ENCODE peak calls at places on chromosomes 2 and 18, in five cellular contexts. E is foreskin fibroblast, J is suprapubic skin, Y is GM10248, V is psoas muscle. T is an unnamed sample.

GRCh38 chr2:70716131-70716766 is 51.8 kb downstream of the ADD2 start:
- DNase-seq in E (no peak), J (no peak), Y (no peak), V (no peak), T (no peak)

GRCh38 chr2:125596612-125597011 is 1059.3 kb upstream of the GYPC start:
- DNase-seq in E (no peak), J (no peak), Y (no peak), V (no peak), T (no peak)

GRCh38 chr2:240586919-240587800 is 626 bp downstream of the CAPN10 start:
- DNase-seq in E (no peak), J (no peak), Y (peak; percentile 60), V (no peak), T (no peak)

GRCh38 chr2:4255491-4255890 is 552.1 kb downstream of the DCDC2C start:
- DNase-seq in E (no peak), J (no peak), Y (no peak), V (no peak), T (no peak)

GRCh38 chr18:42915240-42915791 is 200.2 kb downstream of the RIT2 start:
- DNase-seq in E (no peak), J (no peak), Y (no peak), V (no peak), T (no peak)

GRCh38 chr2:207662203-207662602 is 37.0 kb upstream of the METTL21A start:
- DNase-seq in E (no peak), J (no peak), Y (peak; percentile 62), V (no peak), T (peak; percentile 47)

GRCh38 chr18:49911414-49911813 is 98.1 kb upstream of the ACAA2 start:
- DNase-seq in E (no peak), J (no peak), Y (no peak), V (no peak), T (no peak)

GRCh38 chr2:215161301-215161829 is 22.9 kb upstream of the ABCA12 start:
- DNase-seq in E (no peak), J (no peak), Y (no peak), V (no peak), T (no peak)

GRCh38 chr2:175030380-175031271 is 25.4 kb upstream of the CHN1 start:
- DNase-seq in E (no peak), J (no peak), Y (no peak), V (peak; percentile 53), T (no peak)

GRCh38 chr18:46211816-46212215 is 107.6 kb downstream of the HAUS1 start:
- DNase-seq in E (peak; percentile 20), J (no peak), Y (peak; percentile 27), V (no peak), T (peak; percentile 50)

GRCh38 chr2:128039535-128039934 is 11.7 kb upstream of the SAP130 start:
- DNase-seq in E (no peak), J (no peak), Y (no peak), V (no peak), T (no peak)

GRCh38 chr2:7749895-7750559 is 832.8 kb downstream of the RNF144A start:
- DNase-seq in E (no peak), J (no peak), Y (no peak), V (no peak), T (no peak)

GRCh38 chr2:186718122-186718521 is 24.3 kb downstream of the FAM171B start:
- DNase-seq in E (no peak), J (no peak), Y (no peak), V (no peak), T (no peak)

GRCh38 chr18:79485788-79486355 is 90.1 kb downstream of the NFATC1 start:
- DNase-seq in E (peak; percentile 83), J (peak; percentile 33), Y (no peak), V (no peak), T (no peak)

GRCh38 chr2:128322651-128323491 is 4.2 kb upstream of the HS6ST1 start:
- DNase-seq in E (no peak), J (peak; percentile 74), Y (no peak), V (no peak), T (peak; percentile 41)

GRCh38 chr2:45833968-45834344 is 182.5 kb downstream of the PRKCE start:
- DNase-seq in E (no peak), J (no peak), Y (peak; percentile 71), V (no peak), T (peak; percentile 69)

GRCh38 chr18:76801567-76802505 is 20.5 kb upstream of the ZNF236 start:
- DNase-seq in E (peak; percentile 39), J (peak; percentile 73), Y (peak; percentile 90), V (peak; percentile 77), T (peak; percentile 91)

GRCh38 chr2:11123856-11124759 is 31.2 kb upstream of the SLC66A3 start:
- DNase-seq in E (peak; percentile 25), J (no peak), Y (peak; percentile 79), V (peak; percentile 75), T (peak; percentile 85)

GRCh38 chr2:130351495-130352125 is 4.2 kb upstream of the PTPN18 start:
- DNase-seq in E (no peak), J (no peak), Y (peak; percentile 30), V (no peak), T (no peak)

GRCh38 chr2:178193823-178194599 is at the start of gene OSBPL6:
- DNase-seq in E (peak; percentile 86), J (peak; percentile 84), Y (peak; percentile 88), V (peak; percentile 93), T (peak; percentile 91)

GRCh38 chr2:197137234-197137633 is 173.3 kb downstream of the ANKRD44 start:
- DNase-seq in E (peak; percentile 65), J (no peak), Y (no peak), V (no peak), T (no peak)

GRCh38 chr2:88692187-88692586 is 714 bp downstream of the RPIA start:
- DNase-seq in E (no peak), J (peak; percentile 71), Y (peak; percentile 26), V (peak; percentile 52), T (peak; percentile 36)

GRCh38 chr2:189519631-189520387 is 60.8 kb downstream of the SLC40A1 start:
- DNase-seq in E (no peak), J (no peak), Y (no peak), V (no peak), T (no peak)
- TF ChIP-seq CTCF in E (no peak), J (no peak), Y (no peak), V (no peak), T (no peak)

GRCh38 chr2:25309402-25309801 is 32.3 kb downstream of the DNMT3A start:
- DNase-seq in E (peak; percentile 38), J (no peak), Y (peak; percentile 61), V (peak; percentile 79), T (peak; percentile 67)
- TF ChIP-seq CTCF in E (peak; percentile 42), J (peak; percentile 25), Y (peak; percentile 23), V (peak; percentile 35), T (peak; percentile 32)

GRCh38 chr2:1539973-1540372 is 126.7 kb downstream of the TPO start:
- DNase-seq in E (no peak), J (no peak), Y (no peak), V (no peak), T (no peak)

GRCh38 chr2:1539441-1539840 is 126.2 kb downstream of the TPO start:
- DNase-seq in E (no peak), J (no peak), Y (no peak), V (no peak), T (no peak)

GRCh38 chr2:1540481-1540880 is 127.2 kb downstream of the TPO start:
- DNase-seq in E (no peak), J (no peak), Y (no peak), V (no peak), T (no peak)

GRCh38 chr2:1541812-1542211 is 128.5 kb downstream of the TPO start:
- DNase-seq in E (no peak), J (no peak), Y (no peak), V (no peak), T (no peak)

DNA sequence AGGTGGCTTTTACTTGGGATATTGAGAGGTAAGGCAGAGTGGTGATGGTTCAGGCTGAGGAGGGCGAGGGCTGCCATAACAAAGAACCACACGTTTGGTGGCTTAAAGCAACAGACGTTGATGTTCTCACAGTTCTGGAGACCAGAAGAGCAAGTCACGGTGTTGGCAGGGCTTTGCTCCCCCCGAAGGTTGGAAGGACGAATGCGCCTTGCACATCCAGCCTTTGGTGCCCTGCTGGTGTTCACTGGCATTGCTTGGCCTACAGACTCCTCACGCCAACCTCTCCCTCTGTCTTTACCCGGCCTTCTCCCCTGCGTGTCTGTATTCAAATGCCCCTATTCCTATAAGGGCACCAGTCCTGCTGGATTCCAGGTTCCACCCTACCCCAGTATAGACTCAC is 125.4 kb downstream of the TPO start:
- DNase-seq in E (peak; percentile 7), J (no peak), Y (no peak), V (no peak), T (no peak)
- TF ChIP-seq CTCF in E (peak; percentile 43), J (peak; percentile 24), Y (no peak), V (no peak), T (no peak)

DNA sequence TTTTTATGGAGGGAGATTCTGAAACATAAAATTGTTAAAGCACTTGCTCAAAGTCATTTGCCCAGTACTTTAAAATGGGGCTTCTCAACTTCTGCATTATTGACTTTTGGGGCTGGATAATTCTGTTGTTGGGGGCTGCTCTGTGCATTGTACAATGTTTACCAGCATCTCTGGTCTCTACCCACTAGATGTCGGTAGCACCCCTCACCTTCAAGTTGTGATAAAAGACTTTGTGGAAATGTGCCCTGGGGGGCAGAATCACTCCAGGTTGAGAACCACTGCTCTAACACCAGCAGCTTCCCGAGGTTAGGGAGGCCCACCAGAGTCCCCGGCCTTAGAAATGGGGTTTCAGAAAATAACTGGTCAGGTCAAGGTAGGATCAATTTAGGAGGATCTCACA is 26.8 kb upstream of the CUL3 start:
- DNase-seq in E (no peak), J (no peak), Y (no peak), V (no peak), T (no peak)
- TF ChIP-seq CTCF in E (no peak), J (no peak), Y (peak; percentile 29), V (no peak), T (no peak)

GRCh38 chr2:14903709-14904374 is 271.3 kb downstream of the LRATD1 start:
- DNase-seq in E (no peak), J (no peak), Y (peak; percentile 83), V (peak; percentile 49), T (peak; percentile 82)

GRCh38 chr2:14910659-14911058 is 278.1 kb downstream of the LRATD1 start:
- DNase-seq in E (no peak), J (no peak), Y (no peak), V (no peak), T (no peak)

GRCh38 chr2:14905571-14905970 is 273.1 kb downstream of the LRATD1 start:
- DNase-seq in E (no peak), J (no peak), Y (no peak), V (no peak), T (no peak)

GRCh38 chr2:14909795-14910194 is 277.3 kb downstream of the LRATD1 start:
- DNase-seq in E (no peak), J (no peak), Y (no peak), V (no peak), T (no peak)

DNA sequence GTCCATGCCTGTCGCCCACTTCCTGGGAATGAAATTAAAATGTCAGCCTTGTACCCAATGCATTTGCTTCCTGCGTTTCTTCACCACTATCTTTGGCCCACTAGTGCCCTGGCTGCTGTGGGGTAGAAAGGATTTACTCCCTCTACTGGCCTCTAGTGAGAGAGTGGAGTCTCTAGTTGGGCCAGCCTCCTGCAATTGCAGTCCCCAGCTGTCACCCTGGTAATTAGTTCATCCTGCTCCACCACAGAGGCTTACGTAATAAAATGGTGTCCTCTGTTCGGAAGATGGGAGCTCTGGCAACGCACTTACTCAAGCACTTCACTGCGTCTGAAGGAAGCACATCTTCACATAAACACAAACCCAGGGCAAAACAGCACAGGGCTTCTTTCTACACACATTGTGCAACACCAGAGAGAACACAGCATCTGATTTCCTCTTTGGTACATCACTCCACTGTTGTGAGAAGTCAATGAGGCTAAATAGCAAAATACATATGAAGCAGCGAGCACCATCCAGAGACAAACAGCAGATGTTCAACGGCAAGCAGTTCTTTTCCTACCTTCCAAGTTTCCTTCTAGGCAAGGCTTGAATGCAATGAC is 274.6 kb downstream of the LRATD1 start:
- DNase-seq in E (no peak), J (no peak), Y (no peak), V (no peak), T (no peak)
- TF ChIP-seq CTCF in E (no peak), J (no peak), Y (peak; percentile 7), V (no peak), T (no peak)